ENCODE peak calls at places on chromosomes 2 and 18, in seven cellular contexts. R is lower leg skin, D is transverse colon, A is sigmoid colon, M is suprapubic skin, H is adrenal gland, V is uterus. X is an unnamed sample.
A peak's percentile ranks its signal among the peaks of the same experiment; 100 is the strongest.

GRCh38 chr2:237614151-237614720 is 13.2 kb upstream of the LRRFIP1 start:
- DNase-seq in V (no peak), R (no peak), D (no peak), A (no peak), M (no peak), H (peak; percentile 53), X (peak; percentile 28)

GRCh38 chr2:162073776-162074578 is at the start of gene DPP4:
- DNase-seq in H (peak; percentile 54), D (peak; percentile 77), A (peak; percentile 72), V (peak; percentile 19), R (no peak), M (no peak), X (peak; percentile 78)

GRCh38 chr2:208025814-208026184 is 472 bp upstream of the PLEKHM3 start:
- DNase-seq in H (no peak), R (no peak), D (no peak), M (no peak), A (no peak), V (no peak), X (no peak)

GRCh38 chr2:182366625-182367024 is 60.2 kb downstream of the PDE1A start:
- DNase-seq in D (no peak), V (peak; percentile 41), M (no peak), R (no peak), H (no peak), A (peak; percentile 81), X (no peak)

GRCh38 chr2:181790716-181791649 is 100.5 kb upstream of the ITPRID2 start:
- DNase-seq in V (no peak), A (no peak), M (no peak), H (no peak), R (no peak), D (peak; percentile 22), X (no peak)

GRCh38 chr2:27765621-27766286 is 5.8 kb upstream of the MRPL33 start:
- DNase-seq in D (peak; percentile 66), A (peak; percentile 68), M (no peak), V (peak; percentile 43), H (peak; percentile 87), R (no peak), X (peak; percentile 72)

GRCh38 chr18:68436485-68436884 is 278.4 kb downstream of the TMX3 start:
- DNase-seq in H (no peak), A (no peak), V (no peak), D (no peak), R (no peak), M (no peak), X (no peak)

GRCh38 chr2:169933124-169933711 is 106.0 kb downstream of the UBR3 start:
- DNase-seq in M (no peak), D (no peak), V (no peak), R (no peak), A (no peak), H (no peak), X (no peak)

GRCh38 chr2:64291181-64291580 is 147.0 kb upstream of the PELI1 start:
- DNase-seq in A (no peak), V (no peak), M (no peak), R (no peak), H (no peak), D (peak; percentile 42), X (no peak)

GRCh38 chr18:38115201-38115600 is 549.6 kb upstream of the CELF4 start:
- DNase-seq in D (no peak), A (no peak), V (no peak), M (no peak), H (no peak), R (no peak), X (no peak)

GRCh38 chr2:89763581-89764485 is 1072.4 kb downstream of the RPIA start:
- DNase-seq in H (peak; percentile 46), V (peak; percentile 13), R (peak; percentile 85), D (no peak), M (peak; percentile 68), A (peak; percentile 69), X (peak; percentile 19)

GRCh38 chr2:76469066-76469465 is 758.4 kb upstream of the GCFC2 start:
- DNase-seq in V (no peak), H (no peak), M (no peak), D (no peak), A (no peak), R (no peak), X (no peak)
- TF ChIP-seq POLR2A in V (no peak), H (no peak), M (no peak), D (no peak), A (no peak), R (no peak), X (no peak)

GRCh38 chr2:137981112-137981679 is 16.9 kb downstream of the HNMT start:
- DNase-seq in M (no peak), R (no peak), D (no peak), A (no peak), V (no peak), H (no peak), X (no peak)
- TF ChIP-seq POLR2A in M (no peak), R (no peak), D (no peak), A (no peak), V (no peak), H (no peak), X (no peak)

GRCh38 chr2:150479075-150479915 is 8.2 kb downstream of the RND3 start:
- DNase-seq in H (no peak), M (no peak), A (no peak), R (no peak), D (no peak), V (no peak), X (no peak)
- TF ChIP-seq POLR2A in H (no peak), M (no peak), A (no peak), R (no peak), D (no peak), V (no peak), X (no peak)

GRCh38 chr2:231926761-231927565 is 767 bp upstream of the NPPC start:
- DNase-seq in M (peak; percentile 56), R (peak; percentile 80), D (no peak), H (peak; percentile 44), V (peak; percentile 31), A (peak; percentile 62), X (peak; percentile 54)

GRCh38 chr2:231925303-231926179 is 655 bp downstream of the NPPC start:
- DNase-seq in M (peak; percentile 81), V (peak; percentile 84), H (peak; percentile 92), R (peak; percentile 95), D (peak; percentile 83), A (peak; percentile 90), X (peak; percentile 86)

GRCh38 chr2:231927566-231927890 is 1.3 kb upstream of the NPPC start:
- DNase-seq in M (peak; percentile 28), A (peak; percentile 46), H (no peak), V (no peak), R (peak; percentile 76), D (no peak), X (peak; percentile 18)

GRCh38 chr2:231924889-231925275 is 1.3 kb downstream of the NPPC start:
- DNase-seq in H (no peak), M (no peak), V (no peak), A (no peak), D (no peak), R (no peak), X (no peak)

GRCh38 chr2:231926180-231926741 is at the start of gene NPPC:
- DNase-seq in H (no peak), D (no peak), V (peak; percentile 70), A (peak; percentile 76), M (peak; percentile 47), R (peak; percentile 78), X (no peak)
- TF ChIP-seq POLR2A in H (no peak), D (no peak), V (no peak), A (no peak), M (no peak), R (no peak), X (no peak)

GRCh38 chr18:62751977-62752376 is 36.6 kb downstream of the PHLPP1 start:
- DNase-seq in H (no peak), M (no peak), R (no peak), A (no peak), D (no peak), V (no peak), X (no peak)
- TF ChIP-seq POLR2A in H (no peak), M (no peak), R (no peak), A (no peak), D (no peak), V (no peak), X (no peak)

GRCh38 chr18:35892118-35892517 is 80.4 kb upstream of the RMP24 start:
- DNase-seq in D (no peak), V (no peak), M (no peak), R (no peak), A (no peak), H (no peak), X (no peak)

GRCh38 chr18:35888329-35888728 is 84.2 kb upstream of the RMP24 start:
- DNase-seq in H (no peak), M (no peak), V (no peak), A (no peak), D (no peak), R (no peak), X (no peak)

GRCh38 chr18:35889677-35890076 is 82.8 kb upstream of the RMP24 start:
- DNase-seq in A (no peak), R (no peak), H (no peak), V (no peak), D (no peak), M (no peak), X (no peak)

DNA sequence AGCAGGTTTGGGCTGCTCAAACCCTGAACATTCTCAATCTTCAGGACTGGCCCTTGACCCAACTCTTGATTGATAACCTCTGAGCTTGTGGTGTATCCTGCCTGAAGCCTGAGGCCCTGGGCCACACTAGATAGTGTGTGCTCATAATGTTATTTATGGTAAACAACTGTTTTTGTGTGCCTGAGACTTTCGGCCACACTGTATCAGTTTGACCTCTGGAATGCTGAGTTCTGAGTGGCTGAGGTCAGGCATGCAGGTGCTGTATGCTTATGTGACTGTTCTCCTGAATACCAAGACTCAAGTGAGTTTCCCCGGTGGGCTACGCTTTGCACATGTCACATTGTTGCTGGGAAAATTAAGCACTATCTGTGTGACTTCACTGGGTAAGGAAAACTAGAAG is 82.2 kb upstream of the RMP24 start:
- DNase-seq in R (no peak), V (no peak), D (no peak), M (no peak), A (no peak), H (no peak), X (no peak)
- TF ChIP-seq POLR2A in R (no peak), V (no peak), D (no peak), M (no peak), A (no peak), H (no peak), X (no peak)

X was measured in right lobe of liver.